ENCODE peak calls at places on chromosomes 5 and 9, in five cellular contexts. Y is NCI-H1694 treated with DMSO at 0.1 percent for 48 hours, D is left cardiac atrium, F is cardiac muscle cell, C is NB4. O is an unnamed sample.

GRCh38 chr5:143140492-143141231 is 262.8 kb downstream of the NR3C1 start:
- DNase-seq in Y (no peak), D (no peak), F (no peak), C (no peak), O (no peak)

GRCh38 chr9:16245756-16246440 is 624.6 kb downstream of the BNC2 start:
- DNase-seq in Y (no peak), D (no peak), F (no peak), C (no peak), O (no peak)

GRCh38 chr5:181223041-181223728 is at the start of gene TRIM41:
- DNase-seq in Y (no peak), D (peak), F (peak), C (peak), O (peak)

GRCh38 chr5:181212934-181213333 is 7.9 kb upstream of the TRIM7 start:
- DNase-seq in Y (no peak), D (no peak), F (no peak), C (no peak), O (no peak)

GRCh38 chr9:14326264-14326826 is 12.4 kb upstream of the NFIB start:
- DNase-seq in Y (peak), D (no peak), F (no peak), C (peak), O (no peak)

GRCh38 chr5:147509710-147510651 is at the start of gene DPYSL3:
- DNase-seq in Y (peak), D (peak), F (peak), C (no peak), O (peak)

GRCh38 chr5:116738270-116738947 is 163.8 kb upstream of the SEMA6A start:
- DNase-seq in Y (no peak), D (peak), F (no peak), C (no peak), O (no peak)

GRCh38 chr5:11904270-11904906 is at the start of gene CTNND2:
- DNase-seq in Y (peak), D (no peak), F (peak), C (no peak), O (no peak)

GRCh38 chr5:175889910-175890684 is 18.7 kb downstream of the CPLX2 start:
- DNase-seq in Y (no peak), D (no peak), F (peak), C (no peak), O (peak)

GRCh38 chr9:127004946-127005769 is 90.6 kb downstream of the RALGPS1 start:
- DNase-seq in Y (peak), D (no peak), F (no peak), C (peak), O (peak)

GRCh38 chr9:97362777-97363545 is 48.9 kb upstream of the TDRD7 start:
- DNase-seq in Y (no peak), D (no peak), F (no peak), C (peak), O (no peak)

GRCh38 chr9:91383577-91383976 is 21.9 kb upstream of the AUH start:
- DNase-seq in Y (no peak), D (no peak), F (no peak), C (no peak), O (no peak)

GRCh38 chr5:50905996-50906395 is 239.6 kb downstream of the PARP8 start:
- DNase-seq in Y (no peak), D (no peak), F (no peak), C (no peak), O (no peak)

GRCh38 chr9:26863074-26863473 is 29.5 kb downstream of the CAAP1 start:
- DNase-seq in Y (no peak), D (no peak), F (no peak), C (no peak), O (no peak)

GRCh38 chr9:29209748-29210276 is 1636.5 kb upstream of the C9orf72 start:
- DNase-seq in Y (no peak), D (no peak), F (no peak), C (no peak), O (no peak)

GRCh38 chr5:10351199-10351881 is 2.2 kb upstream of the MARCHF6 start:
- DNase-seq in Y (peak), D (no peak), F (peak), C (peak), O (no peak)

GRCh38 chr5:83562817-83563557 is 91.4 kb downstream of the VCAN start:
- DNase-seq in Y (no peak), D (no peak), F (no peak), C (no peak), O (no peak)

GRCh38 chr5:37197340-37198050 is 51.7 kb downstream of the CPLANE1 start:
- DNase-seq in Y (no peak), D (no peak), F (no peak), C (peak), O (no peak)

GRCh38 chr9:128370367-128370751 is 815 bp upstream of the URM1 start:
- DNase-seq in Y (no peak), D (no peak), F (peak), C (no peak), O (no peak)

GRCh38 chr5:149656576-149657182 is 73.4 kb upstream of the PPARGC1B start:
- DNase-seq in Y (no peak), D (no peak), F (peak), C (peak), O (no peak)

GRCh38 chr5:83911367-83911919 is 190.8 kb upstream of the HAPLN1 start:
- DNase-seq in Y (no peak), D (no peak), F (no peak), C (no peak), O (no peak)

GRCh38 chr5:10627185-10628115 is 63.6 kb downstream of the ANKRD33B start:
- DNase-seq in Y (peak), D (peak), F (peak), C (peak), O (peak)

GRCh38 chr5:42656661-42657035 is 100.0 kb upstream of the CCDC152 start:
- DNase-seq in Y (peak), D (no peak), F (no peak), C (no peak), O (no peak)

GRCh38 chr5:5826911-5827310 is 404.4 kb downstream of the ICE1 start:
- DNase-seq in Y (no peak), D (no peak), F (no peak), C (no peak), O (no peak)

GRCh38 chr9:120855827-120856636 is 13.3 kb upstream of the PSMD5 start:
- DNase-seq in Y (peak), D (no peak), F (no peak), C (no peak), O (peak)

GRCh38 chr9:21395778-21396717 is 10.8 kb upstream of the IFNA2 start:
- DNase-seq in Y (peak), D (peak), F (peak), C (peak), O (peak)

GRCh38 chr9:116549061-116549664 is 137.9 kb upstream of the TRIM32 start:
- DNase-seq in Y (no peak), D (peak), F (no peak), C (peak), O (peak)

GRCh38 chr9:87594218-87594617 is 96.6 kb downstream of the DAPK1 start:
- DNase-seq in Y (no peak), D (no peak), F (no peak), C (no peak), O (no peak)

GRCh38 chr5:84327591-84327990 is 57.1 kb downstream of the EDIL3 start:
- DNase-seq in Y (no peak), D (no peak), F (no peak), C (peak), O (no peak)

O was measured in adrenal gland.